ENCODE peak calls at places on chromosome 17, in five cellular contexts. One of them, this sample, is unnamed.

GRCh38 chr17:41421116-41421515 is 3.3 kb downstream of the KRT37 start:
- DNase-seq in stimulated activated CD4-positive, alpha-beta T cell treated with anti-CD3 and anti-CD28 coated beads, Interleukin-15, amount 100 ng/mL, for 1 hour: no peak
- DNase-seq in occipital lobe: no peak
- DNase-seq in B cell: no peak
- DNase-seq in omental fat pad: no peak
- DNase-seq in this sample: no peak

GRCh38 chr17:76351526-76352071 is 2.1 kb downstream of the PRPSAP1 start:
- DNase-seq in B cell: no peak
- DNase-seq in stimulated activated CD4-positive, alpha-beta T cell treated with anti-CD3 and anti-CD28 coated beads, Interleukin-15, amount 100 ng/mL, for 1 hour: no peak
- DNase-seq in occipital lobe: no peak
- DNase-seq in omental fat pad: no peak
- DNase-seq in this sample: no peak

GRCh38 chr17:28788100-28788499 is 44.3 kb downstream of the TRAF4 start:
- DNase-seq in stimulated activated CD4-positive, alpha-beta T cell treated with anti-CD3 and anti-CD28 coated beads, Interleukin-15, amount 100 ng/mL, for 1 hour: no peak
- DNase-seq in omental fat pad: no peak
- DNase-seq in occipital lobe: no peak
- DNase-seq in B cell: no peak
- DNase-seq in this sample: no peak

GRCh38 chr17:30520436-30520835 is 43.2 kb downstream of the GOSR1 start:
- DNase-seq in B cell: no peak
- DNase-seq in omental fat pad: no peak
- DNase-seq in stimulated activated CD4-positive, alpha-beta T cell treated with anti-CD3 and anti-CD28 coated beads, Interleukin-15, amount 100 ng/mL, for 1 hour: no peak
- DNase-seq in occipital lobe: no peak
- DNase-seq in this sample: no peak

GRCh38 chr17:63550816-63551639 is 751 bp downstream of the DCAF7 start:
- DNase-seq in omental fat pad: no peak
- DNase-seq in B cell: no peak
- DNase-seq in occipital lobe: no peak
- DNase-seq in stimulated activated CD4-positive, alpha-beta T cell treated with anti-CD3 and anti-CD28 coated beads, Interleukin-15, amount 100 ng/mL, for 1 hour: no peak
- DNase-seq in this sample: peak

GRCh38 chr17:52148288-52148968 is 10.1 kb downstream of the CA10 start:
- DNase-seq in stimulated activated CD4-positive, alpha-beta T cell treated with anti-CD3 and anti-CD28 coated beads, Interleukin-15, amount 100 ng/mL, for 1 hour: no peak
- DNase-seq in omental fat pad: no peak
- DNase-seq in B cell: no peak
- DNase-seq in occipital lobe: no peak
- DNase-seq in this sample: no peak

GRCh38 chr17:77322534-77323412 is 182.0 kb downstream of the SEC14L1 start:
- DNase-seq in B cell: peak
- DNase-seq in omental fat pad: peak
- DNase-seq in occipital lobe: no peak
- DNase-seq in stimulated activated CD4-positive, alpha-beta T cell treated with anti-CD3 and anti-CD28 coated beads, Interleukin-15, amount 100 ng/mL, for 1 hour: no peak
- DNase-seq in this sample: peak

GRCh38 chr17:81812571-81813370 is 8.8 kb downstream of the GCGR start:
- DNase-seq in occipital lobe: no peak
- DNase-seq in omental fat pad: no peak
- DNase-seq in stimulated activated CD4-positive, alpha-beta T cell treated with anti-CD3 and anti-CD28 coated beads, Interleukin-15, amount 100 ng/mL, for 1 hour: no peak
- DNase-seq in B cell: no peak
- DNase-seq in this sample: no peak

GRCh38 chr17:76550712-76551615 is 11.1 kb downstream of the PRCD start:
- DNase-seq in stimulated activated CD4-positive, alpha-beta T cell treated with anti-CD3 and anti-CD28 coated beads, Interleukin-15, amount 100 ng/mL, for 1 hour: no peak
- DNase-seq in occipital lobe: no peak
- DNase-seq in B cell: no peak
- DNase-seq in omental fat pad: no peak
- DNase-seq in this sample: no peak

GRCh38 chr17:35931794-35932419 is 1.3 kb upstream of the RDM1 start:
- DNase-seq in occipital lobe: no peak
- DNase-seq in B cell: no peak
- DNase-seq in stimulated activated CD4-positive, alpha-beta T cell treated with anti-CD3 and anti-CD28 coated beads, Interleukin-15, amount 100 ng/mL, for 1 hour: no peak
- DNase-seq in omental fat pad: no peak
- DNase-seq in this sample: no peak

GRCh38 chr17:39225974-39226683 is 384 bp upstream of the STAC2 start:
- DNase-seq in occipital lobe: peak
- DNase-seq in stimulated activated CD4-positive, alpha-beta T cell treated with anti-CD3 and anti-CD28 coated beads, Interleukin-15, amount 100 ng/mL, for 1 hour: no peak
- DNase-seq in B cell: peak
- DNase-seq in omental fat pad: no peak
- DNase-seq in this sample: peak